ENCODE peak calls at places on chromosomes 16 and 17, in five cellular contexts. O is upper lobe of left lung, U is HepG2, S is K562, B is GM12878. G is an unnamed sample.

GRCh38 chr16:84526794-84527485 is 22.5 kb upstream of the MEAK7 start:
- ATAC-seq in O (peak; percentile 24), U (no peak), S (peak; percentile 10), B (no peak), G (peak; percentile 40)

GRCh38 chr17:43830510-43831145 is 2.3 kb downstream of the MPP3 start:
- ATAC-seq in O (no peak), U (no peak), S (no peak), B (peak; percentile 47), G (no peak)

GRCh38 chr16:18783430-18784341 is 6.4 kb downstream of the RPS15A start:
- ATAC-seq in O (no peak), U (no peak), S (no peak), B (no peak), G (no peak)

GRCh38 chr16:23679274-23679985 is 741 bp downstream of the PLK1 start:
- ATAC-seq in O (peak; percentile 7), U (peak; percentile 41), S (peak; percentile 86), B (peak; percentile 56), G (no peak)

GRCh38 chr17:51354908-51355307 is 94.6 kb downstream of the UTP18 start:
- ATAC-seq in O (no peak), U (peak; percentile 58), S (no peak), B (no peak), G (no peak)

GRCh38 chr16:66895999-66896398 is 15.7 kb downstream of the PDP2 start:
- ATAC-seq in O (no peak), U (no peak), S (no peak), B (no peak), G (no peak)

GRCh38 chr17:8479431-8479947 is 43.8 kb downstream of the NDEL1 start:
- ATAC-seq in O (no peak), U (no peak), S (no peak), B (no peak), G (peak; percentile 89)

GRCh38 chr17:627051-627450 is 87.6 kb downstream of the VPS53 start:
- ATAC-seq in O (no peak), U (no peak), S (no peak), B (no peak), G (no peak)

GRCh38 chr17:67931227-67931626 is 65.0 kb downstream of the C17orf58 start:
- ATAC-seq in O (no peak), U (no peak), S (no peak), B (no peak), G (no peak)

GRCh38 chr17:14311979-14312378 is 11.1 kb downstream of the HS3ST3B1 start:
- ATAC-seq in O (no peak), U (no peak), S (no peak), B (no peak), G (no peak)

GRCh38 chr16:84982434-84982833 is 28.9 kb downstream of the ZDHHC7 start:
- ATAC-seq in O (no peak), U (no peak), S (peak; percentile 75), B (no peak), G (no peak)

GRCh38 chr16:84725481-84726078 is 25.8 kb downstream of the USP10 start:
- ATAC-seq in O (no peak), U (peak; percentile 48), S (peak; percentile 8), B (peak; percentile 2), G (peak; percentile 4)

GRCh38 chr17:1104222-1104621 is 75.6 kb downstream of the ABR start:
- ATAC-seq in O (no peak), U (no peak), S (no peak), B (no peak), G (no peak)

GRCh38 chr16:7736138-7736537 is 403.5 kb downstream of the RBFOX1 start:
- ATAC-seq in O (no peak), U (no peak), S (no peak), B (no peak), G (no peak)

DNA sequence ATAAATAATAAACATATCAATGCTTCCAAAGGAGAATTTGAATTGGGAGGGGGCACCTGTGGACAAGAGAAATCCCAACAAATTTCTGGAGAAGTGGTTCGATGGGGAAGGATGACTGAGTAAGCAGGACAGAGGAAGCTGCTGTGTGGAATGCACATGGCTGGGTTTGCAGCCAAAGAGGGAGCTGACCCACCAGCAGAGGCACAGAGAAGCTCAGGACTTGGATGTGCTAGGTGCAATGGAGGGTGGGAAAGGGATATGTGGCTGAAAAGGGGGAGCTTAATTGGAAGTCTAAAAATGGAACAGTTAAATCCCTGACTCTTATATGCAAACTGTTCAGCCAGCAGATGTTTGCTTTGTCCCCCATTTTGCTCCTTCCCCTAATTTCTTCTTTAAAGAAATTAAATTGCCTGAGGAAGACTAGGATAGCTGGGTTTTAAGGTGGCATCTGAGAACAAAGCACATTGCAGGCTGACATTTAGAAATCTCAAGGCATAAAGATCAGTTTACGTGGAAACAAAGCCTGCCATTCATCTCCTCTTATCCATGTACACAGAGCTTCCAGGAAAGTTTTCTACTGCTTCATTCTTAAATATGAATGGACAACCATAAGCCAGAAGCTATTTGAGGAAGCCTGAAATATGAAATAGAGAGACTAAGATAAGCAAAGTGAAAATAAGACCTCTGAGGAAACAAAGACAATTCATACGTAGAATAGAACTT is 23.0 kb upstream of the TNS4 start:
- ATAC-seq in O (no peak), U (peak; percentile 32), S (no peak), B (no peak), G (no peak)
- H3K27me3 ChIP-seq in O (no peaks in the 10 kb centered on the region), U (no peaks in the 10 kb centered on the region), S (no peaks in the 10 kb centered on the region), B (no peaks in the 10 kb centered on the region), G (no peaks in the 10 kb centered on the region)

GRCh38 chr17:12402963-12403622 is 262.6 kb upstream of the MYOCD start:
- ATAC-seq in O (no peak), U (no peak), S (no peak), B (no peak), G (no peak)

GRCh38 chr17:12395733-12396354 is 269.8 kb upstream of the MYOCD start:
- ATAC-seq in O (no peak), U (peak; percentile 39), S (peak; percentile 72), B (peak; percentile 63), G (no peak)

GRCh38 chr17:12403881-12404398 is 261.8 kb upstream of the MYOCD start:
- ATAC-seq in O (no peak), U (no peak), S (no peak), B (no peak), G (no peak)

GRCh38 chr17:12398636-12399035 is 267.1 kb upstream of the MYOCD start:
- ATAC-seq in O (no peak), U (no peak), S (no peak), B (no peak), G (peak; percentile 78)
- TF ChIP-seq EP300 in O (no peak), U (no peak), S (no peak), B (no peak), G (peak; percentile 50)

GRCh38 chr17:77691216-77692085 is 267.1 kb upstream of the TNRC6C start:
- ATAC-seq in O (no peak), U (no peak), S (no peak), B (no peak), G (no peak)
- H3K27me3 ChIP-seq in O (peaks cover 8% of the 10 kb centered on the region), U (peaks cover 73% of the 10 kb centered on the region), S (peaks cover 36% of the 10 kb centered on the region), B (peaks cover 2% of the 10 kb centered on the region), G (peaks cover 5% of the 10 kb centered on the region)

GRCh38 chr16:65754799-65755691 is 611.4 kb upstream of the CDH5 start:
- ATAC-seq in O (no peak), U (no peak), S (no peak), B (no peak), G (no peak)
- TF ChIP-seq EP300 in O (no peak), U (no peak), S (no peak), B (no peak), G (no peak)

GRCh38 chr17:82311971-82312370 is 5.4 kb downstream of the CD7 start:
- ATAC-seq in O (no peak), U (no peak), S (no peak), B (no peak), G (no peak)

GRCh38 chr17:82314012-82314720 is 3.2 kb downstream of the CD7 start:
- ATAC-seq in O (no peak), U (no peak), S (no peak), B (peak; percentile 24), G (no peak)

GRCh38 chr17:82314721-82315605 is 2.4 kb downstream of the CD7 start:
- ATAC-seq in O (no peak), U (no peak), S (peak; percentile 29), B (peak; percentile 15), G (no peak)

GRCh38 chr17:82315703-82316358 is 1.6 kb downstream of the CD7 start:
- ATAC-seq in O (peak; percentile 24), U (peak; percentile 3), S (peak; percentile 50), B (peak; percentile 56), G (no peak)

DNA sequence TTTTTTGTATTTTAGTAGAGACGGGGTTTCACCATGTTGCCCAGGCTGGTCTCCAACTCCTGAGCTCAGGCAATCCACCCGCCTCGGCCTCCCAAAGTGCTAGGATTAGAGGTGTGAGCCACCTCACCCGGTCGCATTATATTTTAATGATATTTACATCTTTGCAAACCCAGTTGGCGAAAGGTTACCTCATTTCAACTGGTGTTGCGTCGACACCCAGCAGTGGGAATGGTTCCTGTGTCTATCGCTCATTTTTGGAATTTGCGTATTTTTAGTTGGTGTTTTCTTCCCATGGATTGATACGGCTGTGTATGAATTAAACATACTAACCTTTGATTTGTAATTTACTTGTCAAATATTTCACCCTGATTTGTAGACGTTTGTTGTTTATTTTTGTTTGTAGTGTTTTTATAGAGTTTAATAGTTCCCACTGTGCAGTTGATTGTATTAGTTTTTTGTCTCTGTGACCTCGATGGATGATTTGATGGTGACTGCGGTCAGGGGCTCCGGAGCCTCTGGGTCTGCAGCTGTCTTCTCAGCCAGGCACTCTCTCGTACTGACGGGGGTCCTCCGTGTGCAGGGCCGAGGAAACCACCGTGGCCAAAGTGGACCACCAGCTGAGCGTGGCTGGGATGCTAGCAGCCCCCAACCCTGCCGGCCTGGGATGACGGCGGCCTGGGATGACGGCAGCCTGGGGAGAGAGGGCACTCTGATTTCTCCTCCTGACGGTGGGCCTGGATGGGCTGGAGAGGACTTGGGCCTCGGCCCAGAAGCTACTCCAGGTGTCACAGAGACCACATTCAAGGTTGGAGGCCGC is 4.0 kb downstream of the CD7 start:
- ATAC-seq in O (no peak), U (no peak), S (no peak), B (no peak), G (no peak)
- H3K27me3 ChIP-seq in O (peaks cover 26% of the 10 kb centered on the region), U (no peaks in the 10 kb centered on the region), S (no peaks in the 10 kb centered on the region), B (no peaks in the 10 kb centered on the region), G (peaks cover 87% of the 10 kb centered on the region)

G was measured in gastroesophageal sphincter.